ENCODE peak calls at places on chromosomes 1 and 21, in four cellular contexts. D is natural killer cell, L is GM12865, I is GM13977. X is an unnamed sample.

GRCh38 chr1:9239622-9240401 is 5.2 kb downstream of the H6PD start:
- DNase-seq in L (peak), D (no peak), I (peak), X (peak)

GRCh38 chr1:228437424-228437823 is 20.8 kb upstream of the TRIM17 start:
- DNase-seq in L (no peak), D (no peak), I (no peak), X (no peak)

GRCh38 chr1:224433041-224433670 is 1.4 kb downstream of the WDR26 start:
- DNase-seq in I (no peak), D (no peak), L (no peak), X (no peak)

GRCh38 chr1:214280386-214281029 is 451 bp upstream of the SMYD2 start:
- DNase-seq in L (peak), D (no peak), I (no peak), X (no peak)

GRCh38 chr1:153355445-153356071 is 2.1 kb upstream of the S100A9 start:
- DNase-seq in L (peak), I (peak), D (no peak), X (peak)

GRCh38 chr21:45599146-45599581 is 44.4 kb upstream of the PCBP3 start:
- DNase-seq in L (no peak), I (no peak), D (no peak), X (no peak)

GRCh38 chr1:232718928-232719927 is 86.0 kb upstream of the MAP10 start:
- DNase-seq in L (no peak), D (no peak), I (no peak), X (no peak)

GRCh38 chr1:65401612-65402011 is 18.9 kb upstream of the LEPR start:
- DNase-seq in I (no peak), L (no peak), D (no peak), X (no peak)

GRCh38 chr1:116256875-116257823 is 115.9 kb upstream of the ATP1A1 start:
- DNase-seq in L (peak), I (peak), D (no peak), X (no peak)

GRCh38 chr21:45011911-45012660 is 62.3 kb upstream of the ADARB1 start:
- DNase-seq in I (no peak), D (no peak), L (no peak), X (no peak)

GRCh38 chr1:7120863-7121621 is 335.8 kb downstream of the CAMTA1 start:
- DNase-seq in D (no peak), I (no peak), L (no peak), X (no peak)

GRCh38 chr1:227870375-227870774 is 54.9 kb downstream of the PRSS38 start:
- DNase-seq in L (no peak), D (no peak), I (no peak), X (no peak)

GRCh38 chr1:36411674-36412648 is 14.3 kb upstream of the LSM10 start:
- DNase-seq in L (peak), D (no peak), I (no peak), X (no peak)

GRCh38 chr1:205538211-205538840 is 33.9 kb downstream of the CDK18 start:
- DNase-seq in D (peak), L (no peak), I (no peak), X (no peak)

GRCh38 chr1:15885701-15886612 is 38.5 kb downstream of the SPEN start:
- DNase-seq in I (no peak), D (peak), L (peak), X (peak)

GRCh38 chr21:28233536-28234220 is 759.0 kb downstream of the LTN1 start:
- DNase-seq in D (no peak), I (no peak), L (no peak), X (no peak)

GRCh38 chr1:75233302-75233929 is 99.2 kb downstream of the LHX8 start:
- DNase-seq in L (peak), D (no peak), I (peak), X (peak)

GRCh38 chr1:202135221-202135721 is 9.3 kb downstream of the ARL8A start:
- DNase-seq in I (peak), L (peak), D (peak), X (peak)

GRCh38 chr1:113042336-113043143 is 30.5 kb upstream of the LRIG2 start:
- DNase-seq in D (no peak), I (peak), L (peak), X (peak)

GRCh38 chr1:94002046-94002787 is 93.0 kb upstream of the GCLM start:
- DNase-seq in D (no peak), I (no peak), L (no peak), X (no peak)

GRCh38 chr21:45951676-45952075 is 29.9 kb upstream of the COL6A1 start:
- DNase-seq in D (no peak), L (no peak), I (no peak), X (no peak)

GRCh38 chr1:40926441-40926840 is 53.1 kb upstream of the CTPS1 start:
- DNase-seq in I (no peak), D (no peak), L (no peak), X (no peak)

GRCh38 chr1:56157477-56157876 is 421.9 kb downstream of the PLPP3 start:
- DNase-seq in L (peak), I (no peak), D (no peak), X (no peak)

GRCh38 chr1:156992215-156992614 is 53.3 kb downstream of the ARHGEF11 start:
- DNase-seq in L (no peak), I (no peak), D (no peak), X (no peak)

GRCh38 chr21:26846036-26846931 is 1.1 kb upstream of the ADAMTS1 start:
- DNase-seq in D (peak), I (no peak), L (no peak), X (no peak)

GRCh38 chr1:117821782-117822447 is 107.5 kb downstream of the GDAP2 start:
- DNase-seq in I (no peak), L (no peak), D (no peak), X (no peak)

GRCh38 chr1:60746278-60746761 is 336.0 kb upstream of the NFIA start:
- DNase-seq in L (no peak), D (no peak), I (no peak), X (no peak)

GRCh38 chr1:225987491-225988316 is 11.4 kb downstream of the SDE2 start:
- DNase-seq in L (peak), I (no peak), D (no peak), X (no peak)

GRCh38 chr1:193060938-193061337 is 1.5 kb downstream of the RO60 start:
- DNase-seq in L (peak), I (no peak), D (no peak), X (peak)

GRCh38 chr1:228500143-228500736 is 13.1 kb downstream of the RNF187 start:
- DNase-seq in I (no peak), L (peak), D (no peak), X (no peak)

GRCh38 chr21:26513212-26513611 is 59.9 kb downstream of the CYYR1 start:
- DNase-seq in I (no peak), L (no peak), D (no peak), X (no peak)

GRCh38 chr1:221099747-221100146 is 220.5 kb downstream of the HLX start:
- DNase-seq in D (no peak), I (no peak), L (no peak), X (no peak)

GRCh38 chr1:176694713-176695112 is 231.7 kb downstream of the PAPPA2 start:
- DNase-seq in L (no peak), I (no peak), D (no peak), X (no peak)

GRCh38 chr1:176693697-176694329 is 230.8 kb downstream of the PAPPA2 start:
- DNase-seq in L (no peak), D (no peak), I (no peak), X (no peak)

GRCh38 chr1:176692431-176692830 is 229.5 kb downstream of the PAPPA2 start:
- DNase-seq in D (no peak), I (no peak), L (no peak), X (no peak)

GRCh38 chr1:176692988-176693696 is 230.2 kb downstream of the PAPPA2 start:
- DNase-seq in I (no peak), D (no peak), L (no peak), X (no peak)

GRCh38 chr1:176691251-176692228 is 228.6 kb downstream of the PAPPA2 start:
- DNase-seq in L (peak), D (no peak), I (peak), X (peak)
- TF ChIP-seq CTCF in L (peak), D (no peak), I (peak), X (peak)

GRCh38 chr1:161071886-161072371 is 2.2 kb upstream of the ARHGAP30 start:
- DNase-seq in D (peak), L (peak), I (peak), X (peak)
- TF ChIP-seq CTCF in D (peak), L (peak), I (peak), X (peak)

GRCh38 chr1:145692785-145693443 is 14.3 kb downstream of the PDZK1 start:
- DNase-seq in I (no peak), D (no peak), L (no peak), X (no peak)
- TF ChIP-seq CTCF in I (no peak), D (no peak), L (no peak), X (no peak)

GRCh38 chr1:195934839-195935557 is 673.2 kb downstream of the KCNT2 start:
- DNase-seq in D (no peak), L (no peak), I (no peak), X (no peak)

GRCh38 chr1:195941314-195941713 is 666.9 kb downstream of the KCNT2 start:
- DNase-seq in L (no peak), I (no peak), D (no peak), X (no peak)

GRCh38 chr1:195939844-195940243 is 668.4 kb downstream of the KCNT2 start:
- DNase-seq in D (no peak), I (no peak), L (no peak), X (no peak)
- TF ChIP-seq CTCF in D (no peak), I (peak), L (peak), X (no peak)